ENCODE peak calls at places on chromosomes 11 and 22, in six cellular contexts. Q is PC-3, D is GM23248, H is HCT116, K is MM.1S, I is SK-N-SH. X is an unnamed sample. For H3K9me2, the result is how much of the 10 kb centered on the place peaks cover.

GRCh38 chr11:126394036-126394435 is 38.5 kb downstream of the ST3GAL4 start:
- DNase-seq in Q (no peak), D (no peak), H (no peak), K (no peak), I (no peak), X (no peak)

GRCh38 chr22:43187171-43188099 is 501 bp upstream of the TTLL12 start:
- DNase-seq in Q (peak), D (peak), H (peak), K (peak), I (peak), X (peak)

GRCh38 chr11:105100206-105100605 is 39.4 kb downstream of the CARD18 start:
- DNase-seq in Q (peak), D (no peak), H (no peak), K (no peak), I (no peak), X (no peak)

GRCh38 chr11:69466039-69466438 is 15.4 kb upstream of the LINC01488 start:
- DNase-seq in Q (no peak), D (no peak), H (no peak), K (no peak), I (no peak), X (no peak)

GRCh38 chr11:75276696-75277095 is 36.1 kb downstream of the TPBGL start:
- DNase-seq in Q (no peak), D (no peak), H (no peak), K (no peak), I (no peak), X (no peak)

GRCh38 chr11:123202155-123202714 is 7.2 kb upstream of the CLMP start:
- DNase-seq in Q (no peak), D (peak), H (no peak), K (no peak), I (peak), X (no peak)

GRCh38 chr11:61694971-61695706 is 14.9 kb downstream of the DAGLA start:
- DNase-seq in Q (peak), D (no peak), H (no peak), K (no peak), I (peak), X (no peak)

GRCh38 chr11:73267921-73268540 is 4.1 kb upstream of the P2RY6 start:
- DNase-seq in Q (no peak), D (no peak), H (no peak), K (no peak), I (no peak), X (no peak)

GRCh38 chr22:26979294-26979693 is 321.9 kb downstream of the MIAT start:
- DNase-seq in Q (no peak), D (no peak), H (no peak), K (no peak), I (no peak), X (no peak)

GRCh38 chr22:37032134-37032534 is 12.6 kb downstream of the MPST start:
- DNase-seq in Q (no peak), D (no peak), H (no peak), K (no peak), I (no peak), X (no peak)

GRCh38 chr11:114284914-114285313 is 11.3 kb upstream of the NNMT start:
- DNase-seq in Q (no peak), D (no peak), H (no peak), K (no peak), I (no peak), X (no peak)

GRCh38 chr22:26599505-26599904 is 9.6 kb upstream of the TPST2 start:
- DNase-seq in Q (no peak), D (no peak), H (no peak), K (no peak), I (peak), X (no peak)

GRCh38 chr22:50186789-50187523 is 1.2 kb downstream of the TRABD start:
- DNase-seq in Q (peak), D (peak), H (no peak), K (peak), I (no peak), X (peak)

GRCh38 chr22:19419464-19420178 is 11.9 kb downstream of the HIRA start:
- DNase-seq in Q (no peak), D (no peak), H (no peak), K (peak), I (no peak), X (no peak)

GRCh38 chr11:100808904-100809491 is 121.9 kb downstream of the ARHGAP42 start:
- DNase-seq in Q (peak), D (peak), H (no peak), K (no peak), I (no peak), X (no peak)

GRCh38 chr22:27670701-27671412 is 130.7 kb downstream of the MN1 start:
- DNase-seq in Q (peak), D (peak), H (peak), K (no peak), I (no peak), X (no peak)

GRCh38 chr11:45266693-45267451 is 19.3 kb downstream of the SYT13 start:
- DNase-seq in Q (no peak), D (no peak), H (no peak), K (no peak), I (no peak), X (peak)

GRCh38 chr11:32420937-32421532 is 14.3 kb downstream of the WT1 start:
- DNase-seq in Q (peak), D (no peak), H (no peak), K (peak), I (peak), X (no peak)

GRCh38 chr11:11025087-11025486 is 167.2 kb upstream of the ZBED5 start:
- DNase-seq in Q (peak), D (peak), H (no peak), K (no peak), I (no peak), X (no peak)

GRCh38 chr11:62988281-62988680 is 3.5 kb upstream of the SLC22A6 start:
- DNase-seq in Q (no peak), D (no peak), H (no peak), K (no peak), I (no peak), X (no peak)

GRCh38 chr11:77178150-77178549 is 50.1 kb downstream of the MYO7A start:
- DNase-seq in Q (no peak), D (no peak), H (no peak), K (no peak), I (no peak), X (no peak)

GRCh38 chr11:128610765-128611617 is 23.6 kb upstream of the ETS1 start:
- DNase-seq in Q (no peak), D (no peak), H (no peak), K (peak), I (no peak), X (peak)

GRCh38 chr22:50621948-50622722 is 5.8 kb downstream of the ARSA start:
- DNase-seq in Q (peak), D (no peak), H (no peak), K (peak), I (peak), X (peak)

GRCh38 chr11:68750197-68750987 is 928 bp downstream of the TESMIN start:
- DNase-seq in Q (no peak), D (no peak), H (no peak), K (no peak), I (no peak), X (no peak)

GRCh38 chr22:35467788-35468187 is 67.8 kb downstream of the MCM5 start:
- DNase-seq in Q (no peak), D (peak), H (no peak), K (no peak), I (peak), X (no peak)

GRCh38 chr11:2378527-2379210 is 1.6 kb downstream of the CD81 start:
- DNase-seq in Q (no peak), D (peak), H (no peak), K (no peak), I (peak), X (peak)

GRCh38 chr11:82930229-82930628 is 28.7 kb downstream of the DDIAS start:
- DNase-seq in Q (no peak), D (no peak), H (no peak), K (no peak), I (no peak), X (peak)

GRCh38 chr22:24305260-24305692 is 34.6 kb downstream of the SPECC1L start:
- DNase-seq in Q (peak), D (peak), H (no peak), K (no peak), I (no peak), X (no peak)

GRCh38 chr11:100910808-100911207 is 218.8 kb downstream of the PGR start:
- DNase-seq in Q (no peak), D (no peak), H (no peak), K (peak), I (no peak), X (no peak)

GRCh38 chr11:83088965-83089364 is 17.3 kb upstream of the RAB30 start:
- DNase-seq in Q (no peak), D (no peak), H (no peak), K (peak), I (no peak), X (peak)

GRCh38 chr22:43314611-43315010 is 28.6 kb downstream of the SCUBE1 start:
- DNase-seq in Q (no peak), D (no peak), H (no peak), K (no peak), I (no peak), X (no peak)

GRCh38 chr11:95291946-95292345 is 60.9 kb upstream of the SESN3 start:
- DNase-seq in Q (no peak), D (no peak), H (no peak), K (no peak), I (no peak), X (no peak)

GRCh38 chr22:31637938-31638618 is 23.9 kb downstream of the PISD start:
- DNase-seq in Q (no peak), D (no peak), H (no peak), K (no peak), I (no peak), X (peak)
- H3K9ac ChIP-seq in Q (no peak), D (no peak), H (peak), K (no peak), I (no peak), X (peak)

GRCh38 chr11:132898676-132899075 is 633.6 kb downstream of the OPCML start:
- DNase-seq in Q (no peak), D (no peak), H (no peak), K (no peak), I (no peak), X (no peak)
- H3K9me2 ChIP-seq in Q (under half), D (under half), H (under half), K (under half), I (under half), X (under half)

GRCh38 chr22:45226681-45227186 is 14.0 kb downstream of the KIAA0930 start:
- DNase-seq in Q (peak), D (peak), H (no peak), K (no peak), I (no peak), X (no peak)
- H3K9ac ChIP-seq in Q (no peak), D (no peak), H (no peak), K (no peak), I (no peak), X (no peak)

DNA sequence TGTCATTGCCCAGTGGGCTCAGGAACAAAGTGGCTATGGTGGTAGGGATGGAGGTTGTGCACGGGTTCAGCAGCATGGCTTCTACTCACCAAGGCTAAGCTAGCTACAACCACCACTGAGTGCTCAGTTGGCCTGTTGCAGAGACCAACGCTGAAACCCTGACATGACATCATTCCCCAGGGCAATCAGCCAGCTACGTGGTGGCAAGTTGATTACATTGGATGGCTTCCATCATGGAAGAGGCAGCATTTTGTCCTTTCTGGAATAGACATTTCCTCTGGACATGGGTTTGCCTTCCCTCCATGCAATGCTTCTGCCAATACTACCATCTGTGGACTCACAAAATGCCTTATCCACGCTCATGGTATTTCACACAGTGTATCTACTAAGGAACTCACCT is 634.3 kb downstream of the OPCML start:
- DNase-seq in Q (no peak), D (no peak), H (no peak), K (no peak), I (no peak), X (no peak)
- H3K9me2 ChIP-seq in Q (under half), D (under half), H (under half), K (under half), I (under half), X (under half)

GRCh38 chr11:112613051-112613972 is 347.9 kb upstream of the NCAM1 start:
- DNase-seq in Q (peak), D (peak), H (peak), K (no peak), I (peak), X (no peak)
- H3K9ac ChIP-seq in Q (no peak), D (no peak), H (peak), K (no peak), I (peak), X (no peak)

DNA sequence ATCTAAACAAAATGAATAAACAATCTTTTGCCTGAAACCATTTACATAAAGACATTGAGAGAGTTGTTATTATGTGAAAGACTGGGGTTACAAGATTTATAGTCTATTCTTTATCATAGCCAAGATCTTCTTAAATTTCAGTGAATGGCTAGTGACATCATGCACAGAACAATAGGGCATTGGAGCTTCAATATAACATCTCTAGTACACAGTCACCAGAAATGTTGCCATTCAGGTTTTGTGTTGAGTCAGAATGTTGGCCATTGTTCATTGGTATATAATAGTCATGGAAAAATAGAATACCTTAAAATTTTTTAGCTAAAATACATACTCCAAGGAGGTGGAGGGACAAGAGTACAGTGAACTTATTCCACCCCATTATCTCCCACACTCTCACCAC is 44.3 kb downstream of the SLC5A12 start:
- DNase-seq in Q (peak), D (no peak), H (no peak), K (no peak), I (no peak), X (no peak)
- H3K9me2 ChIP-seq in Q (under half), D (under half), H (under half), K (under half), I (under half), X (under half)

X was measured in Karpas-422.